ENCODE peak calls at places on chromosomes 4 and X, in ten cellular contexts. One of them, this sample, is unnamed. For H3K36me3, the result is how much of the 10 kb centered on the place peaks cover.

GRCh38 chr4:88177981-88178632 is 19.7 kb upstream of the ABCG2 start:
- DNase-seq in ovary: no peak
- DNase-seq in cardiac muscle cell: peak
- DNase-seq in bronchial epithelial cell: peak
- DNase-seq in left lung: peak
- DNase-seq in tibial artery: no peak
- DNase-seq in esophagus squamous epithelium: no peak
- DNase-seq in colonic mucosa: no peak
- DNase-seq in A673: peak
- DNase-seq in OCI-LY7: no peak
- DNase-seq in this sample: peak

GRCh38 chrX:132834109-132834508 is 124.3 kb downstream of the HS6ST2 start:
- DNase-seq in ovary: no peak
- DNase-seq in cardiac muscle cell: no peak
- DNase-seq in bronchial epithelial cell: no peak
- DNase-seq in left lung: no peak
- DNase-seq in tibial artery: no peak
- DNase-seq in esophagus squamous epithelium: no peak
- DNase-seq in colonic mucosa: no peak
- DNase-seq in A673: no peak
- DNase-seq in OCI-LY7: no peak
- DNase-seq in this sample: no peak

GRCh38 chr4:13860126-13860525 is 232.6 kb upstream of the BOD1L1 start:
- DNase-seq in ovary: no peak
- DNase-seq in cardiac muscle cell: no peak
- DNase-seq in bronchial epithelial cell: no peak
- DNase-seq in left lung: no peak
- DNase-seq in tibial artery: no peak
- DNase-seq in esophagus squamous epithelium: no peak
- DNase-seq in colonic mucosa: no peak
- DNase-seq in A673: peak
- DNase-seq in OCI-LY7: no peak
- DNase-seq in this sample: no peak

GRCh38 chrX:30283456-30284200 is 25.6 kb downstream of the NR0B1 start:
- DNase-seq in ovary: no peak
- DNase-seq in cardiac muscle cell: no peak
- DNase-seq in bronchial epithelial cell: peak
- DNase-seq in left lung: no peak
- DNase-seq in tibial artery: no peak
- DNase-seq in esophagus squamous epithelium: no peak
- DNase-seq in colonic mucosa: no peak
- DNase-seq in A673: peak
- DNase-seq in OCI-LY7: no peak
- DNase-seq in this sample: peak

GRCh38 chrX:151801980-151802379 is 67.4 kb downstream of the CNGA2 start:
- DNase-seq in ovary: no peak
- DNase-seq in cardiac muscle cell: no peak
- DNase-seq in bronchial epithelial cell: no peak
- DNase-seq in left lung: no peak
- DNase-seq in tibial artery: no peak
- DNase-seq in esophagus squamous epithelium: no peak
- DNase-seq in colonic mucosa: no peak
- DNase-seq in A673: no peak
- DNase-seq in OCI-LY7: no peak
- DNase-seq in this sample: no peak

GRCh38 chr4:113394730-113395530 is 345.5 kb downstream of the ANK2 start:
- DNase-seq in ovary: peak
- DNase-seq in cardiac muscle cell: peak
- DNase-seq in bronchial epithelial cell: peak
- DNase-seq in left lung: peak
- DNase-seq in tibial artery: no peak
- DNase-seq in esophagus squamous epithelium: no peak
- DNase-seq in colonic mucosa: peak
- DNase-seq in A673: peak
- DNase-seq in OCI-LY7: peak
- DNase-seq in this sample: peak

GRCh38 chr4:173538903-173539445 is 8.9 kb upstream of the HAND2 start:
- DNase-seq in ovary: no peak
- DNase-seq in cardiac muscle cell: no peak
- DNase-seq in bronchial epithelial cell: no peak
- DNase-seq in left lung: no peak
- DNase-seq in tibial artery: no peak
- DNase-seq in esophagus squamous epithelium: no peak
- DNase-seq in colonic mucosa: no peak
- DNase-seq in A673: no peak
- DNase-seq in OCI-LY7: no peak
- DNase-seq in this sample: no peak

GRCh38 chr4:3267576-3268394 is 18.8 kb downstream of the MSANTD1 start:
- DNase-seq in ovary: no peak
- DNase-seq in cardiac muscle cell: no peak
- DNase-seq in bronchial epithelial cell: no peak
- DNase-seq in left lung: no peak
- DNase-seq in tibial artery: no peak
- DNase-seq in esophagus squamous epithelium: no peak
- DNase-seq in colonic mucosa: peak
- DNase-seq in A673: no peak
- DNase-seq in OCI-LY7: no peak
- DNase-seq in this sample: no peak

GRCh38 chr4:8599657-8600056 is 7.1 kb downstream of the CPZ start:
- DNase-seq in ovary: peak
- DNase-seq in cardiac muscle cell: no peak
- DNase-seq in bronchial epithelial cell: no peak
- DNase-seq in left lung: no peak
- DNase-seq in tibial artery: no peak
- DNase-seq in esophagus squamous epithelium: no peak
- DNase-seq in colonic mucosa: no peak
- DNase-seq in A673: peak
- DNase-seq in OCI-LY7: no peak
- DNase-seq in this sample: peak

GRCh38 chr4:126440297-126440696 is 1125.5 kb downstream of the FAT4 start:
- DNase-seq in ovary: no peak
- DNase-seq in cardiac muscle cell: no peak
- DNase-seq in bronchial epithelial cell: no peak
- DNase-seq in left lung: no peak
- DNase-seq in tibial artery: no peak
- DNase-seq in esophagus squamous epithelium: no peak
- DNase-seq in colonic mucosa: no peak
- DNase-seq in A673: no peak
- DNase-seq in OCI-LY7: no peak
- DNase-seq in this sample: no peak

GRCh38 chr4:61541474-61541873 is 341.3 kb downstream of the ADGRL3 start:
- DNase-seq in ovary: no peak
- DNase-seq in cardiac muscle cell: peak
- DNase-seq in bronchial epithelial cell: no peak
- DNase-seq in left lung: no peak
- DNase-seq in tibial artery: no peak
- DNase-seq in esophagus squamous epithelium: no peak
- DNase-seq in colonic mucosa: no peak
- DNase-seq in A673: no peak
- DNase-seq in OCI-LY7: no peak
- DNase-seq in this sample: no peak

GRCh38 chr4:6606465-6607235 is 31.7 kb downstream of the MAN2B2 start:
- DNase-seq in ovary: no peak
- DNase-seq in cardiac muscle cell: no peak
- DNase-seq in bronchial epithelial cell: no peak
- DNase-seq in left lung: no peak
- DNase-seq in tibial artery: no peak
- DNase-seq in esophagus squamous epithelium: no peak
- DNase-seq in colonic mucosa: no peak
- DNase-seq in A673: no peak
- DNase-seq in OCI-LY7: no peak
- DNase-seq in this sample: no peak

GRCh38 chr4:6609415-6610079 is 30.9 kb upstream of the MRFAP1 start:
- DNase-seq in ovary: no peak
- DNase-seq in cardiac muscle cell: no peak
- DNase-seq in bronchial epithelial cell: no peak
- DNase-seq in left lung: no peak
- DNase-seq in tibial artery: no peak
- DNase-seq in esophagus squamous epithelium: no peak
- DNase-seq in colonic mucosa: no peak
- DNase-seq in A673: no peak
- DNase-seq in OCI-LY7: no peak
- DNase-seq in this sample: no peak

GRCh38 chr4:6610856-6611430 is 29.5 kb upstream of the MRFAP1 start:
- DNase-seq in ovary: no peak
- DNase-seq in cardiac muscle cell: no peak
- DNase-seq in bronchial epithelial cell: no peak
- DNase-seq in left lung: no peak
- DNase-seq in tibial artery: no peak
- DNase-seq in esophagus squamous epithelium: no peak
- DNase-seq in colonic mucosa: no peak
- DNase-seq in A673: no peak
- DNase-seq in OCI-LY7: no peak
- DNase-seq in this sample: no peak

GRCh38 chr4:6607368-6608050 is 32.5 kb downstream of the MAN2B2 start:
- DNase-seq in ovary: no peak
- DNase-seq in cardiac muscle cell: no peak
- DNase-seq in bronchial epithelial cell: no peak
- DNase-seq in left lung: no peak
- DNase-seq in tibial artery: no peak
- DNase-seq in esophagus squamous epithelium: no peak
- DNase-seq in colonic mucosa: no peak
- DNase-seq in A673: no peak
- DNase-seq in OCI-LY7: no peak
- DNase-seq in this sample: no peak

DNA sequence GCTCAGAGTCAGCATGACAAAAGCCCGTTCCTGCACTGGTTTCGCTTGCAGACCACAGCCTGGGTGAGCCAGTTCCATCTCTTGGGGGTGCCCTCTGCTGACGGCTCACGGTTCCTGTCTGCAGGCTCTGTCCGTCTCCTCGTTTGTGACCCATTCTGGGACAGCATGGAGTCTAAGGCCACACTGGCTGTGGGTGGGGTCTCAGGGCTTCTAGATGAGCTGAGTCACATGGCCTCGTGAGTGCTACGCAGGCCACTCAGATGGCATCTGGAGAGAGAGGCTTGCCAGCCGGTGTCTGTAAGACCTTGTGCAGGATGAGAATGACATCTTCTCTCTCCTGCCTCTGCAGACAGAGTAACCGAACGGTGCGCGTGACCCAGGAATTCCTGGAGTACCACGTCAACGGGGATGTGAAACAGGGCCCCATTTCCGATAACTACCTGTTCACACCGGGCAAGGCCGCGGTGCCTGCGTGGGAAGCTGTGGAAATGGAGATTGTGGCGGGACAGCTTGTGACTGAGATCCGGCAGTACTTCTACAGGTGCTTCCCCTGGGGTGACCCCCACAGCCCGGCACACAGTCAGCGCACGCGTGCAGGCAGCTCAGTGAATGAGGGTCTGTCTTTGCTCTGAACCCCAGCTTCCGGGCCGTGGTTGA is 31.6 kb upstream of the MRFAP1 start:
- DNase-seq in ovary: no peak
- DNase-seq in cardiac muscle cell: peak
- DNase-seq in bronchial epithelial cell: no peak
- DNase-seq in left lung: no peak
- DNase-seq in tibial artery: no peak
- DNase-seq in esophagus squamous epithelium: no peak
- DNase-seq in colonic mucosa: no peak
- DNase-seq in A673: no peak
- DNase-seq in OCI-LY7: no peak
- DNase-seq in this sample: no peak
- TF ChIP-seq CTCF in ovary: no peak
- TF ChIP-seq CTCF in cardiac muscle cell: no peak
- TF ChIP-seq CTCF in bronchial epithelial cell: no peak
- TF ChIP-seq CTCF in left lung: no peak
- TF ChIP-seq CTCF in tibial artery: no peak
- TF ChIP-seq CTCF in esophagus squamous epithelium: no peak
- TF ChIP-seq CTCF in colonic mucosa: no peak
- TF ChIP-seq CTCF in A673: no peak
- TF ChIP-seq CTCF in OCI-LY7: peak
- TF ChIP-seq CTCF in this sample: no peak

GRCh38 chr4:169098969-169099685 is 89.1 kb upstream of the CBR4 start:
- DNase-seq in ovary: no peak
- DNase-seq in cardiac muscle cell: no peak
- DNase-seq in bronchial epithelial cell: no peak
- DNase-seq in left lung: no peak
- DNase-seq in tibial artery: no peak
- DNase-seq in esophagus squamous epithelium: no peak
- DNase-seq in colonic mucosa: no peak
- DNase-seq in A673: no peak
- DNase-seq in OCI-LY7: no peak
- DNase-seq in this sample: no peak
- H3K36me3 ChIP-seq in ovary: under half
- H3K36me3 ChIP-seq in cardiac muscle cell: under half
- H3K36me3 ChIP-seq in bronchial epithelial cell: under half
- H3K36me3 ChIP-seq in left lung: under half
- H3K36me3 ChIP-seq in tibial artery: under half
- H3K36me3 ChIP-seq in esophagus squamous epithelium: under half
- H3K36me3 ChIP-seq in colonic mucosa: under half
- H3K36me3 ChIP-seq in A673: under half
- H3K36me3 ChIP-seq in OCI-LY7: under half
- H3K36me3 ChIP-seq in this sample: under half

GRCh38 chr4:57190651-57191481 is 80.7 kb upstream of the IGFBP7 start:
- DNase-seq in ovary: no peak
- DNase-seq in cardiac muscle cell: peak
- DNase-seq in bronchial epithelial cell: peak
- DNase-seq in left lung: no peak
- DNase-seq in tibial artery: no peak
- DNase-seq in esophagus squamous epithelium: no peak
- DNase-seq in colonic mucosa: peak
- DNase-seq in A673: peak
- DNase-seq in OCI-LY7: peak
- DNase-seq in this sample: no peak
- TF ChIP-seq CTCF in ovary: no peak
- TF ChIP-seq CTCF in cardiac muscle cell: peak
- TF ChIP-seq CTCF in bronchial epithelial cell: peak
- TF ChIP-seq CTCF in left lung: peak
- TF ChIP-seq CTCF in tibial artery: peak
- TF ChIP-seq CTCF in esophagus squamous epithelium: peak
- TF ChIP-seq CTCF in colonic mucosa: peak
- TF ChIP-seq CTCF in A673: peak
- TF ChIP-seq CTCF in OCI-LY7: peak
- TF ChIP-seq CTCF in this sample: peak

DNA sequence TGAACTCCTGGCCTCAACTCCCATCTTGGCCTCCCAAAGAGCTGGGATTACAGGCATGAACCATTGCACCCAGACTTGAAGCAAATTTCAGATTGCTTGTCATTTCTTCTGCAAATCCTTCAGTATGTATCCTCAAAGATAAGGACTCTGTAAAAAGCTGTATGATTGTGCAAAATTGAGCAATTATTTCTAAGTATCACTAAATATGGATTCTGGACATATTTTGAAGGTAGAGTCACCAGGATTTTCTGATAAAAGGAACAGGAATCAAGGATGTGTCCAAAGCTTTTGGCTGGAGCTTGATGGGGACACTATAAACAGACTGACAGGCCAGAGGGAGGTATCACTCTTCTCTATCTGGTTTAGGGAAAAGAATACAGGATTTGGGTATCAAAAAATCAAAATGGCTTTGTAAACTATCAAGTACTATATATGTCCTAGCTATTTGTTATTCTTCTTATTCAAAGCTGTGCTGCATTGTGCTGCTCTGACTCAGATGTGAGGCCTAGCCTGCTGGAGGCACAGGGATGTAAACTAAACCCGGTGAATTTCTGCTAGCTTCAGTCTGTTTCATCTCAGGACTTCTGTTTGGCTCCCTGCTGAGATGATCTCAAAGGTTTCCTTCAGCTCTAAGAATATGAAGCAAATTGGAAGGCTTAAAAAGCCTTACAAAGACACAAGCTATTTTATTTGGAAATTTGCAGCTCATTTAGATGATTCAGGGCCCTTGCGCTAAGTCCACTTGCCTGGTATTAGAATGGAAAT is 8.3 kb downstream of the RPS4X start:
- DNase-seq in ovary: no peak
- DNase-seq in cardiac muscle cell: no peak
- DNase-seq in bronchial epithelial cell: no peak
- DNase-seq in left lung: no peak
- DNase-seq in tibial artery: no peak
- DNase-seq in esophagus squamous epithelium: no peak
- DNase-seq in colonic mucosa: no peak
- DNase-seq in A673: peak
- DNase-seq in OCI-LY7: no peak
- DNase-seq in this sample: no peak
- H3K36me3 ChIP-seq in ovary: under half
- H3K36me3 ChIP-seq in cardiac muscle cell: under half
- H3K36me3 ChIP-seq in bronchial epithelial cell: under half
- H3K36me3 ChIP-seq in left lung: half or more
- H3K36me3 ChIP-seq in tibial artery: half or more
- H3K36me3 ChIP-seq in esophagus squamous epithelium: under half
- H3K36me3 ChIP-seq in colonic mucosa: under half
- H3K36me3 ChIP-seq in A673: half or more
- H3K36me3 ChIP-seq in OCI-LY7: half or more
- H3K36me3 ChIP-seq in this sample: under half

This sample was measured in BJ.